ENCODE peak calls at places on chromosome 15, in four cellular contexts. U is uterus, C is fibroblast of pulmonary artery, I is AG09309. T is an unnamed sample.

GRCh38 chr15:54644796-54645195 is 551.9 kb downstream of the RSL24D1 start:
- DNase-seq in C (no peak), I (no peak), U (no peak), T (no peak)

GRCh38 chr15:91572110-91572509 is 281.4 kb upstream of the SLCO3A1 start:
- DNase-seq in I (no peak), C (peak; percentile 69), U (no peak), T (no peak)

GRCh38 chr15:37133619-37134018 is 33.3 kb upstream of the MEIS2 start:
- DNase-seq in U (no peak), I (peak; percentile 1), C (peak; percentile 70), T (no peak)

GRCh38 chr15:67196672-67197363 is 57.6 kb downstream of the AAGAB start:
- DNase-seq in C (peak; percentile 64), I (peak; percentile 84), U (peak; percentile 41), T (no peak)

GRCh38 chr15:80977627-80978036 is 12.0 kb downstream of the MESD start:
- DNase-seq in I (no peak), C (peak; percentile 56), U (peak; percentile 45), T (peak; percentile 22)

GRCh38 chr15:81152339-81152738 is 18.3 kb downstream of the CFAP161 start:
- DNase-seq in I (no peak), C (no peak), U (no peak), T (no peak)

GRCh38 chr15:48925714-48926223 is 38.0 kb downstream of the SHC4 start:
- DNase-seq in U (no peak), C (peak; percentile 89), I (no peak), T (no peak)

GRCh38 chr15:76432604-76433003 is 96.0 kb downstream of the ISL2 start:
- DNase-seq in C (no peak), U (no peak), I (no peak), T (no peak)

GRCh38 chr15:53212785-53213184 is 422.6 kb upstream of the ONECUT1 start:
- DNase-seq in C (no peak), U (no peak), I (no peak), T (no peak)

GRCh38 chr15:82646250-82647044 is 716 bp downstream of the CPEB1 start:
- DNase-seq in C (no peak), I (no peak), U (peak; percentile 27), T (no peak)

GRCh38 chr15:91203619-91204018 is 103.6 kb downstream of the SV2B start:
- DNase-seq in U (no peak), I (no peak), C (no peak), T (no peak)

GRCh38 chr15:54979949-54980348 is 216.8 kb downstream of the RSL24D1 start:
- DNase-seq in I (no peak), C (no peak), U (no peak), T (no peak)

GRCh38 chr15:70281811-70282307 is 184.1 kb upstream of the TLE3 start:
- DNase-seq in I (peak; percentile 24), C (peak; percentile 43), U (no peak), T (peak; percentile 53)

GRCh38 chr15:51229907-51230328 is 108.5 kb downstream of the CYP19A1 start:
- DNase-seq in I (no peak), U (no peak), C (peak; percentile 62), T (no peak)
- TF ChIP-seq CTCF in I (peak; percentile 47), U (peak; percentile 13), C (peak; percentile 53), T (no peak)

GRCh38 chr15:78951841-78952238 is 7.0 kb upstream of the CTSH start:
- DNase-seq in U (no peak), I (no peak), C (peak; percentile 59), T (no peak)

GRCh38 chr15:78949461-78949860 is 4.6 kb upstream of the CTSH start:
- DNase-seq in I (no peak), U (no peak), C (no peak), T (no peak)

GRCh38 chr15:78947506-78947905 is 2.7 kb upstream of the CTSH start:
- DNase-seq in U (no peak), C (no peak), I (no peak), T (no peak)

GRCh38 chr15:78950343-78950742 is 5.5 kb upstream of the CTSH start:
- DNase-seq in C (no peak), I (no peak), U (no peak), T (no peak)

GRCh38 chr15:78950906-78951840 is 6.3 kb upstream of the CTSH start:
- DNase-seq in C (peak; percentile 51), U (no peak), I (no peak), T (no peak)
- TF ChIP-seq CTCF in C (peak; percentile 47), U (no peak), I (peak; percentile 53), T (no peak)

DNA sequence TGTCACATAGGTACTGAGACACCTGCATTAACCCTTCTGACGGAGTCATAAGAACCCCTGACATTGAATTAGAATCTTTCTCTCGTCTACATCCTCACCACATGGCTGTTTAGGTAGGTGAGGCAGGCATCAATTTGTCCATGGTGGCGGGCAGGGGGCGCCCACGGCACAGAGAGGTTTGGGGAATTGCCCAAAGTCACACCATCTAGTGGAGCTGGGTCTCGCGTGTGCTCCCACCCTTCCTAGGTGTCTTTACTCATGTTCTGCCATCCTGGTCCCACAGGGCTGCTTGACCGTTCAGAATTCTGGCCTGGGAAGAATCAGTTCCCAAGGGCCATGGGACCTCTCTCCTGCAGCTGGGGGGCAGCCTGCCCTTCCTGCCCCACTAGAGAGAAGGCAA is 14.7 kb upstream of the DLL4 start:
- DNase-seq in C (no peak), U (no peak), I (no peak), T (no peak)
- TF ChIP-seq CTCF in C (no peak), U (no peak), I (no peak), T (no peak)

DNA sequence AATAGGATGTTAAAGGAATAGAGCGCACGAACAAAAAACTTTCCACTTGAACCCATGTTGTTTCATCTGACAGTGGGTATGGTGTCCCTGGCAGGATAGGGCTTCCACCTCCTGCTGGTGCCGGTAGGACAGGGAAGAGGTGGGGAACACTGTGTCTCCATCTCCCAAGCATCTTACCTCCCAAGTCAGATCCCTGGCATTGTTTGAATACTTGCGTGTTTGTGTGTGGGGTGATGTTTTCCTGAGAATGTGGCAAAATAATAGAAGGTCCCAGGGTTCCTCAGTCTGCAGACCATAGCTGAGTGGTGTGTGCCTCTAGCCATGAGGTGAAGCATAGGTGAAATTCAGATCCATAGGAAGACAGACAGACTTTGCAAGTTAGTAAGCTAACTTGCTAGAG is 119.4 kb downstream of the IGF1R start:
- DNase-seq in C (no peak), I (no peak), U (no peak), T (no peak)
- TF ChIP-seq CTCF in C (no peak), I (no peak), U (no peak), T (no peak)

GRCh38 chr15:34358367-34358766 is 8.6 kb downstream of the LPCAT4 start:
- DNase-seq in U (no peak), I (no peak), C (no peak), T (no peak)
- TF ChIP-seq CTCF in U (no peak), I (peak; percentile 26), C (peak; percentile 33), T (no peak)

DNA sequence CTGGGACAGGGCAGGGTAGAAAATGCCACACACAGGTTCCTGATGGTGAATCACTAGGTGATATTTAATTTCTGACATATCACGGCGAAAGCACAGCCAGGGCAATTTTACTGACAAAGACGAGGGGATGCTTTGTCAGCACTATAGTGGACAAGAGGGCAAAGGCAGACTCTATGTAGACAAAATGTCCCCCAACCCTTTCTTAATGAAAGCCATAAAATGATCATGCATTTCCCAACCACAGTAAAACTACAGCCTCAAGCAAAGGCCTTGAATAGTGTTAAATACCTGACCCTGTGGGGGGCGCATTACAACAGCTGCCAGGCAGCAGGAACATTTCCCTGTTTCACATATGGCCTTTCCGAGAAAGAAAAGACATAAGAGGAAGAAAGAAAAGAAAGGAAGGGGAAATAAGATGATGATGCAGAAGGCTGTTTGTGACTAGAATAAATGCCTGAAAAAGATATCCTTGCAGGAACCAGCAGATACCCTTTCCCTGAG is 49.5 kb downstream of the GLDN start:
- DNase-seq in U (no peak), I (no peak), C (no peak), T (no peak)
- TF ChIP-seq CTCF in U (no peak), I (no peak), C (no peak), T (no peak)